ENCODE peak calls at places on chromosomes 2 and 18, in six cellular contexts. T is K562, L is GM12878, U is HepG2, Z is H1, J is SK-N-SH. M is an unnamed sample.
A peak's percentile ranks its signal among the peaks of the same experiment; 100 is the strongest.

GRCh38 chr2:101887328-101887727 is 104.4 kb upstream of the IL1R2 start:
- DNase-seq in Z (no peak), L (no peak), J (no peak), U (no peak), T (no peak), M (no peak)

GRCh38 chr2:239225456-239225855 is 175.4 kb downstream of the HDAC4 start:
- DNase-seq in T (no peak), U (no peak), J (no peak), L (no peak), Z (no peak), M (peak; percentile 65)

GRCh38 chr18:22063077-22063476 is 106.3 kb upstream of the GATA6 start:
- DNase-seq in J (no peak), L (no peak), T (no peak), U (no peak), Z (no peak), M (no peak)

GRCh38 chr2:39731546-39731945 is 47.5 kb downstream of the THUMPD2 start:
- DNase-seq in J (no peak), L (no peak), U (no peak), Z (no peak), T (no peak), M (no peak)

GRCh38 chr2:234133004-234133403 is 82.5 kb downstream of the SPP2 start:
- DNase-seq in Z (no peak), U (no peak), L (no peak), T (no peak), J (no peak), M (no peak)

GRCh38 chr2:236054125-236054524 is 114.1 kb downstream of the GBX2 start:
- DNase-seq in J (peak; percentile 53), T (no peak), L (no peak), U (no peak), Z (no peak), M (no peak)

GRCh38 chr2:164697688-164698290 is 76.5 kb upstream of the GRB14 start:
- DNase-seq in Z (no peak), J (peak; percentile 6), T (no peak), U (peak; percentile 61), L (no peak), M (no peak)

GRCh38 chr2:229071292-229071976 is 199.7 kb downstream of the PID1 start:
- DNase-seq in T (no peak), U (no peak), J (no peak), L (no peak), Z (no peak), M (no peak)

GRCh38 chr2:37085731-37086147 is 1.4 kb downstream of the GPATCH11 start:
- DNase-seq in U (no peak), L (no peak), T (peak; percentile 24), Z (no peak), J (no peak), M (no peak)

GRCh38 chr2:174949988-174950687 is 55.0 kb downstream of the CHN1 start:
- DNase-seq in J (no peak), L (no peak), U (no peak), Z (no peak), T (no peak), M (no peak)

GRCh38 chr18:24791736-24792135 is 331.3 kb downstream of the HRH4 start:
- DNase-seq in Z (no peak), U (no peak), T (no peak), L (no peak), J (peak; percentile 4), M (no peak)

GRCh38 chr2:55150834-55151233 is 81.3 kb downstream of the CLHC1 start:
- DNase-seq in U (no peak), L (no peak), J (no peak), Z (no peak), T (no peak), M (no peak)

GRCh38 chr2:46836295-46837111 is 79.1 kb downstream of the MCFD2 start:
- DNase-seq in U (no peak), T (no peak), L (no peak), J (no peak), Z (no peak), M (no peak)

GRCh38 chr2:216819055-216819454 is 40.8 kb downstream of the TNP1 start:
- DNase-seq in Z (no peak), U (no peak), L (no peak), J (no peak), T (no peak), M (no peak)
- H3K4me3 ChIP-seq in Z (no peak overlapping the region), U (no peak overlapping the region), L (no peak overlapping the region), J (no peak overlapping the region), T (no peak overlapping the region), M (no peak overlapping the region)

GRCh38 chr2:16208241-16208797 is 268.0 kb downstream of the MYCN start:
- DNase-seq in J (no peak), Z (no peak), U (no peak), L (no peak), T (no peak), M (no peak)
- TF ChIP-seq GABPA in J (no peak), Z (no peak), U (no peak), L (no peak), T (no peak), M (no peak)

DNA sequence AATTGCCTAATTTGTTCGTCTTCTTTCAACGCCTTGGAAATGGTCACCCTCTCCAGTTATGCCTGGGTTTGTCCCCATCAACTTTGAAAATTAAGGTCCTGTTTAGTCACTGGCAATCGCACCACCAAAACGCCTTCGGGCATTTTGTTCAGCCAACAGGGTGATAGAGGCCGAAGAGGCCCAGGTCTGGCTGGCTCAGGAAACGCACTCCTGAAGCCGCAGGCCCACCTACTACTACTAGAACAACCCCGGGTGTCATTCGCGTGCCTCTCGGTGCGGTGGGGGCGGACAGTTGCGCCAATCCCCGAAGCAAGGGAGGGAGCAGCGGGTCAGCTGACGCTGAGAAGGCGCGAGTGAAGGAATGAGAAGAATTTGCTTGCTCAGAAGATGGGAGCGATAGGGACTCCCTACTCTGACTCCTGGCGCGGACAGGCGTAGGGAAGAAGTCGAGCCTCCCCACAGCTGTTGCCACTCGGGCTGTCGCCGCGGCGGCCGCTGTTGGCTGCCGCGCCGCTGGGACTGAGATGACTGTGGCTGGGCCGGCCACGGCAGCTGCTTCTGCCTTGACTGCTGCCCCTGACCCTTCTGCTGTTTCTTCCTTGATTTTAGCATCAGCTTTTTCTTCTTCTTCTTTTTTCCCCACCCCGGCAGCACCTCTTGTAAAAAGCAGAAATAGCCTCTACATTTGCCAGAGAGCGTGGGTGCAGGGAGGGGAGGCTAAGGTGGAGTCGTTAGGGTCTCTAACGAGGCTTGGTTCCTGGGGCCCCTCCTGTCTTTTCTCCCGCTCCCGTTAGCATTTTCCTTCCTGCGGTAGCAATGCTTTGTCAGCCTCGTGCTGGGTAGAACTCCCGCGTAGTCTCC is 387.6 kb downstream of the FIGN start:
- DNase-seq in L (no peak), J (no peak), T (no peak), Z (peak; percentile 81), U (no peak), M (peak; percentile 21)
- H3K4me3 ChIP-seq in L (no peak overlapping the region), J (no peak overlapping the region), T (no peak overlapping the region), Z (peak overlapping the region; percentile 49), U (no peak overlapping the region), M (peak overlapping the region; percentile 17)

DNA sequence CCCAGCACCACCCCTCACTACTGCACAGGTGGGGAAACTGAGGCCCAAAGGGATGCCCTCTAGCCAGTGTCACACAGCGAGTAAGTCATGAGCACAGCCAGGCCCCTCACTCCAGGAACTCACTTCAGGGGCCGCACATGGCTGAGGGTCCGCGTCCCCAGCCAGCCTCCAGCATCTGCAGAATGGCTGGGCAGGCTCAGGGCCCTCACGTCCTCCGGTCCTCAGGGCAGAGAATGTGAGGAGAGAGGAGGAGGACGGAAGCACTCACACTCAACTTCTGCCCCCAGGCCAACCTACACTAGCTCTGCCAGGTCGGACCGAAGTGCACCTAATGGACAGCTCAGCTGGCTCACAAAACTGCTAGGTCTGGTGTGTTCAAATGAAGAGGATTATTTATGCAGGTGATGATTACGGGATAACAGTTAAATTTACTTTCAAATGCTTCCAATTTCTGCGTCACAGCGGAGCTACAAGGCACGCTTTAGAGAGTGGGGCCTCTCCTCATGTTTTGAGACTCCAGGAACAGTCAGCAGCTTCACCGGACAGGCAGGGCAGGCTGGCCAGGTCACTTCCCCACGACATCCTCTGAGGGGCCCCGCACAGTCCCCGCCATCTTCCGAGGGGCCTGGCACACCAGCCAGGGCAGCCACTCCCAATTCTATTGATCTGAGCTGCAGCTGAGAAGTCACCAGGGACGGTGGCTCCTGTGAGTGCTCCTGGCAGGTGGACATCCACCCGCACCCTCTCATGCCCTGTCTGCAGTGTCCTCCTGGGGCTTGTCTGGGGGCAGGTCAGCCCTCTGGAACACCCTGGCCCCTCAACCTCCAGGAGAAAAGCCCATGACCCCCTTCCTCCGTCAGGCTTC is 26.5 kb downstream of the KIF1A start:
- DNase-seq in U (no peak), J (no peak), L (no peak), T (no peak), Z (no peak), M (no peak)
- TF ChIP-seq GABPA in U (no peak), J (no peak), L (no peak), T (no peak), Z (no peak), M (no peak)

GRCh38 chr2:240861547-240861946 is 7.1 kb upstream of the AGXT start:
- DNase-seq in U (no peak), L (no peak), J (no peak), Z (no peak), T (no peak), M (no peak)

GRCh38 chr2:240869109-240869955 is 708 bp downstream of the AGXT start:
- DNase-seq in J (peak; percentile 29), Z (no peak), L (no peak), U (no peak), T (no peak), M (no peak)

GRCh38 chr2:240864475-240864874 is 4.1 kb upstream of the AGXT start:
- DNase-seq in T (no peak), U (peak; percentile 66), Z (no peak), L (no peak), J (no peak), M (no peak)

GRCh38 chr2:240868286-240869108 is at the start of gene AGXT:
- DNase-seq in J (no peak), T (no peak), Z (no peak), U (peak; percentile 71), L (no peak), M (no peak)

GRCh38 chr2:240865391-240865790 is 3.2 kb upstream of the AGXT start:
- DNase-seq in T (no peak), U (no peak), Z (no peak), J (no peak), L (no peak), M (no peak)
- H3K4me3 ChIP-seq in T (no peak overlapping the region), U (no peak overlapping the region), Z (no peak overlapping the region), J (no peak overlapping the region), L (no peak overlapping the region), M (no peak overlapping the region)

GRCh38 chr18:63444567-63444966 is 22.3 kb upstream of the VPS4B start:
- DNase-seq in Z (no peak), L (no peak), J (no peak), U (no peak), T (no peak), M (peak; percentile 95)
- TF ChIP-seq GABPA in Z (no peak), L (no peak), J (no peak), U (no peak), T (no peak), M (peak; percentile 40)

GRCh38 chr2:203080447-203080846 is 65.8 kb downstream of the NBEAL1 start:
- DNase-seq in J (no peak), Z (no peak), U (no peak), T (no peak), L (no peak), M (no peak)
- H3K4me3 ChIP-seq in J (no peak overlapping the region), Z (no peak overlapping the region), U (no peak overlapping the region), T (no peak overlapping the region), L (no peak overlapping the region), M (no peak overlapping the region)

M was measured in HL-60.